ENCODE peak calls at places on chromosomes 4 and X, in seven cellular contexts. One of them, this sample, is unnamed.

GRCh38 chrX:39629001-39629400 is 468.8 kb downstream of the BCOR start:
- DNase-seq in neural progenitor cell: no peak
- DNase-seq in SK-N-SH: no peak
- DNase-seq in MM.1S: no peak
- DNase-seq in PC-3: no peak
- DNase-seq in GM23338: no peak
- DNase-seq in GM23248: no peak
- DNase-seq in this sample: no peak

GRCh38 chr4:56134272-56134671 is 185.5 kb downstream of the CEP135 start:
- DNase-seq in SK-N-SH: no peak
- DNase-seq in neural progenitor cell: peak; percentile 26
- DNase-seq in GM23338: peak; percentile 53
- DNase-seq in MM.1S: no peak
- DNase-seq in GM23248: peak; percentile 51
- DNase-seq in PC-3: no peak
- DNase-seq in this sample: no peak

GRCh38 chr4:6582889-6583504 is 8.0 kb downstream of the MAN2B2 start:
- DNase-seq in neural progenitor cell: no peak
- DNase-seq in SK-N-SH: peak; percentile 62
- DNase-seq in GM23248: peak; percentile 48
- DNase-seq in PC-3: peak; percentile 35
- DNase-seq in MM.1S: peak; percentile 24
- DNase-seq in GM23338: peak; percentile 48
- DNase-seq in this sample: peak; percentile 57

GRCh38 chr4:52957220-52957686 is 95.1 kb downstream of the RASL11B start:
- DNase-seq in MM.1S: no peak
- DNase-seq in neural progenitor cell: peak; percentile 66
- DNase-seq in GM23338: no peak
- DNase-seq in GM23248: peak; percentile 23
- DNase-seq in SK-N-SH: peak; percentile 40
- DNase-seq in PC-3: no peak
- DNase-seq in this sample: no peak

GRCh38 chrX:46381630-46382029 is 163.6 kb downstream of the ZNF674 start:
- DNase-seq in MM.1S: peak; percentile 62
- DNase-seq in GM23248: peak; percentile 35
- DNase-seq in GM23338: peak; percentile 62
- DNase-seq in neural progenitor cell: peak; percentile 47
- DNase-seq in PC-3: peak; percentile 46
- DNase-seq in SK-N-SH: no peak
- DNase-seq in this sample: peak; percentile 47

GRCh38 chr4:87975466-87975865 is at the start of gene SPP1:
- DNase-seq in SK-N-SH: peak; percentile 43
- DNase-seq in PC-3: no peak
- DNase-seq in MM.1S: peak; percentile 60
- DNase-seq in GM23248: peak; percentile 35
- DNase-seq in GM23338: peak; percentile 87
- DNase-seq in neural progenitor cell: peak; percentile 74
- DNase-seq in this sample: peak; percentile 47

GRCh38 chr4:175271010-175271630 is 353.0 kb downstream of the ADAM29 start:
- DNase-seq in MM.1S: peak; percentile 64
- DNase-seq in SK-N-SH: no peak
- DNase-seq in GM23338: no peak
- DNase-seq in GM23248: no peak
- DNase-seq in PC-3: peak; percentile 24
- DNase-seq in neural progenitor cell: no peak
- DNase-seq in this sample: peak; percentile 8

GRCh38 chr4:152309418-152309817 is 226.5 kb downstream of the FBXW7 start:
- DNase-seq in GM23248: no peak
- DNase-seq in GM23338: no peak
- DNase-seq in SK-N-SH: peak; percentile 57
- DNase-seq in PC-3: peak; percentile 26
- DNase-seq in MM.1S: no peak
- DNase-seq in neural progenitor cell: no peak
- DNase-seq in this sample: no peak

GRCh38 chr4:156971623-156972369 is at the start of gene PDGFC:
- DNase-seq in GM23248: peak; percentile 79
- DNase-seq in neural progenitor cell: peak; percentile 92
- DNase-seq in SK-N-SH: peak; percentile 80
- DNase-seq in GM23338: peak; percentile 85
- DNase-seq in MM.1S: peak; percentile 66
- DNase-seq in PC-3: peak; percentile 68
- DNase-seq in this sample: no peak

GRCh38 chrX:111041018-111041462 is 55.0 kb upstream of the PAK3 start:
- DNase-seq in GM23248: peak; percentile 43
- DNase-seq in GM23338: peak; percentile 5
- DNase-seq in SK-N-SH: no peak
- DNase-seq in PC-3: peak; percentile 92
- DNase-seq in neural progenitor cell: peak; percentile 9
- DNase-seq in MM.1S: no peak
- DNase-seq in this sample: no peak

GRCh38 chr4:7327341-7327885 is 107.3 kb downstream of the PSAPL1 start:
- DNase-seq in SK-N-SH: no peak
- DNase-seq in PC-3: no peak
- DNase-seq in GM23338: no peak
- DNase-seq in MM.1S: no peak
- DNase-seq in GM23248: no peak
- DNase-seq in neural progenitor cell: no peak
- DNase-seq in this sample: no peak

GRCh38 chrX:30283456-30284200 is 25.6 kb downstream of the NR0B1 start:
- DNase-seq in SK-N-SH: no peak
- DNase-seq in GM23248: peak; percentile 85
- DNase-seq in PC-3: peak; percentile 91
- DNase-seq in MM.1S: no peak
- DNase-seq in GM23338: peak; percentile 8
- DNase-seq in neural progenitor cell: no peak
- DNase-seq in this sample: no peak

GRCh38 chr4:145805490-145805889 is 125.5 kb downstream of the C4orf51 start:
- DNase-seq in GM23338: peak; percentile 79
- DNase-seq in neural progenitor cell: no peak
- DNase-seq in GM23248: no peak
- DNase-seq in MM.1S: no peak
- DNase-seq in PC-3: no peak
- DNase-seq in SK-N-SH: no peak
- DNase-seq in this sample: no peak

GRCh38 chrX:154398668-154399526 is 720 bp downstream of the RPL10 start:
- DNase-seq in MM.1S: peak; percentile 81
- DNase-seq in PC-3: peak; percentile 72
- DNase-seq in neural progenitor cell: peak; percentile 82
- DNase-seq in GM23248: peak; percentile 80
- DNase-seq in GM23338: peak; percentile 61
- DNase-seq in SK-N-SH: peak; percentile 62
- DNase-seq in this sample: peak; percentile 88

GRCh38 chr4:16686195-16686594 is 212.2 kb downstream of the LDB2 start:
- DNase-seq in PC-3: peak; percentile 42
- DNase-seq in GM23248: peak; percentile 94
- DNase-seq in neural progenitor cell: no peak
- DNase-seq in MM.1S: no peak
- DNase-seq in GM23338: no peak
- DNase-seq in SK-N-SH: no peak
- DNase-seq in this sample: no peak

GRCh38 chr4:150389896-150390530 is 191.9 kb upstream of the MAB21L2 start:
- DNase-seq in MM.1S: no peak
- DNase-seq in SK-N-SH: no peak
- DNase-seq in GM23338: no peak
- DNase-seq in PC-3: no peak
- DNase-seq in neural progenitor cell: no peak
- DNase-seq in GM23248: no peak
- DNase-seq in this sample: no peak

GRCh38 chr4:1896658-1896991 is 25.4 kb downstream of the NSD2 start:
- DNase-seq in MM.1S: no peak
- DNase-seq in GM23248: no peak
- DNase-seq in SK-N-SH: no peak
- DNase-seq in GM23338: no peak
- DNase-seq in neural progenitor cell: no peak
- DNase-seq in PC-3: no peak
- DNase-seq in this sample: no peak

GRCh38 chr4:1898681-1899080 is 27.5 kb downstream of the NSD2 start:
- DNase-seq in SK-N-SH: no peak
- DNase-seq in GM23338: no peak
- DNase-seq in neural progenitor cell: peak; percentile 8
- DNase-seq in MM.1S: no peak
- DNase-seq in GM23248: no peak
- DNase-seq in PC-3: no peak
- DNase-seq in this sample: peak; percentile 28

GRCh38 chr4:1899149-1900086 is 28.2 kb downstream of the NSD2 start:
- DNase-seq in GM23248: peak; percentile 90
- DNase-seq in PC-3: peak; percentile 59
- DNase-seq in MM.1S: peak; percentile 81
- DNase-seq in neural progenitor cell: peak; percentile 88
- DNase-seq in GM23338: peak; percentile 93
- DNase-seq in SK-N-SH: peak; percentile 86
- DNase-seq in this sample: peak; percentile 83

GRCh38 chr4:1895971-1896657 is 24.9 kb downstream of the NSD2 start:
- DNase-seq in PC-3: no peak
- DNase-seq in SK-N-SH: no peak
- DNase-seq in GM23248: no peak
- DNase-seq in neural progenitor cell: no peak
- DNase-seq in GM23338: no peak
- DNase-seq in MM.1S: no peak
- DNase-seq in this sample: no peak

DNA sequence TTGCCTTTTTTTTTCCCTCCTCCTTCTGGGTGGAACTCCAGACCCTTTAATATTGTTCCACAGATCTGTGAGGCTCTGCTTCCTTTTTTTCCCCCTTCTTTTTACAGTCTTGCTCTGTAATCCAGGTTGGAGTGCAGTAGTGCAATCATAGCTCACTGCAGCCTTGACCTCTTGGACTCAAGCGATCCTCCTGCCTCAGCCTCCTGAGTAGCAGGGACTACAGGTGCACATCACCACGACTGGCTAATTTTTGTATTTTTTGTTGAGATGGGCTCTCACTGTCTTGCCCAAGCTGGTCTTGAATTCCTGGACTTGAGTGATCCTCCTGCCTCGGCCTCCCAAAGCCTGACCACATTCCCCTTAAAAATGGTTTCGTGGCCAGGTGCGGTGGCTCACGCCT is 26.8 kb downstream of the NSD2 start:
- DNase-seq in neural progenitor cell: no peak
- DNase-seq in PC-3: no peak
- DNase-seq in SK-N-SH: no peak
- DNase-seq in GM23248: no peak
- DNase-seq in GM23338: no peak
- DNase-seq in MM.1S: no peak
- DNase-seq in this sample: no peak
- H4K20me1 ChIP-seq in neural progenitor cell: peaks cover 100% of the 10 kb centered on the region
- H4K20me1 ChIP-seq in PC-3: peaks cover 23% of the 10 kb centered on the region
- H4K20me1 ChIP-seq in SK-N-SH: peaks cover 87% of the 10 kb centered on the region
- H4K20me1 ChIP-seq in GM23248: peaks cover 5% of the 10 kb centered on the region
- H4K20me1 ChIP-seq in GM23338: peaks cover 74% of the 10 kb centered on the region
- H4K20me1 ChIP-seq in MM.1S: peaks cover 53% of the 10 kb centered on the region
- H4K20me1 ChIP-seq in this sample: peaks cover 31% of the 10 kb centered on the region

GRCh38 chr4:140483445-140483844 is 14.6 kb downstream of the MGAT4D start:
- DNase-seq in MM.1S: no peak
- DNase-seq in PC-3: no peak
- DNase-seq in GM23248: no peak
- DNase-seq in SK-N-SH: no peak
- DNase-seq in neural progenitor cell: no peak
- DNase-seq in GM23338: no peak
- DNase-seq in this sample: no peak

GRCh38 chr4:140485939-140486338 is 12.2 kb downstream of the MGAT4D start:
- DNase-seq in neural progenitor cell: no peak
- DNase-seq in MM.1S: no peak
- DNase-seq in GM23338: no peak
- DNase-seq in SK-N-SH: no peak
- DNase-seq in GM23248: no peak
- DNase-seq in PC-3: no peak
- DNase-seq in this sample: no peak
- TF ChIP-seq EZH2phosphoT487 in neural progenitor cell: no peak
- TF ChIP-seq EZH2phosphoT487 in MM.1S: no peak
- TF ChIP-seq EZH2phosphoT487 in GM23338: no peak
- TF ChIP-seq EZH2phosphoT487 in SK-N-SH: no peak
- TF ChIP-seq EZH2phosphoT487 in GM23248: no peak
- TF ChIP-seq EZH2phosphoT487 in PC-3: no peak
- TF ChIP-seq EZH2phosphoT487 in this sample: no peak

DNA sequence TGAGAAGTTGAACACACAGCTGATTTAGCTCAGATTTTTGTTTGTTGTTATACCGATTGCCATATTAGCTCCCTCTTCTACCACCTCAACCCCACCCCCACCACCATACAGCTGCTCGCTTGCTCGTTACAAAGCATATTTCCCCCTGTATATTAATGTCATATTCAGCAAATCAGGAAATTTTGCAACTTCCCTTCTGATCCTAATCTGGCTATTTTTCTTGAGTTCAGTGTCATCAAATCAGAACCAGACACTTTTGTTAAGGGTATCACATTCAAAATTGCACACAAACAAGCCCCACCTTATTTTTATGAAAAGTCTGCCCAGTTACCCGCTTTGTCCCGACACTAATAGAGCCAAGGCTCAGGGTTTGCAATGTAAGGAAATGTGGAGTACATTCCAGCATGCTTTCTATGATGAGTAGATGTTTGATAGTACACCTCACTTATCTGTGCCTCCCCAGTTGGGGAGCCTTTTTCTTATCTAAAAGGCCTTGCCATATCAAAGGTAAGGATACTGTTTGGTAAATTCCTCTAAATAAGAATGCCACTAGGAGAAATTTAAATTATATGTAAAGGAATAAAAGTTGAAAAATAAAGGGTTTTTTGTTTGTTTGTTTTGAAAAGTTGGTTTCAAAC is 212.2 kb downstream of the CBR4 start:
- DNase-seq in GM23338: no peak
- DNase-seq in neural progenitor cell: no peak
- DNase-seq in PC-3: no peak
- DNase-seq in MM.1S: no peak
- DNase-seq in GM23248: no peak
- DNase-seq in SK-N-SH: no peak
- DNase-seq in this sample: no peak
- H3K4me1 ChIP-seq in GM23338: no peaks in the 10 kb centered on the region
- H3K4me1 ChIP-seq in neural progenitor cell: no peaks in the 10 kb centered on the region
- H3K4me1 ChIP-seq in PC-3: peaks cover 28% of the 10 kb centered on the region
- H3K4me1 ChIP-seq in MM.1S: no peaks in the 10 kb centered on the region
- H3K4me1 ChIP-seq in GM23248: peaks cover 21% of the 10 kb centered on the region
- H3K4me1 ChIP-seq in SK-N-SH: peaks cover 25% of the 10 kb centered on the region
- H3K4me1 ChIP-seq in this sample: no peaks in the 10 kb centered on the region

GRCh38 chr4:15253346-15253745 is 174.5 kb upstream of the C1QTNF7 start:
- DNase-seq in neural progenitor cell: no peak
- DNase-seq in SK-N-SH: no peak
- DNase-seq in GM23338: no peak
- DNase-seq in PC-3: no peak
- DNase-seq in MM.1S: peak; percentile 74
- DNase-seq in GM23248: no peak
- DNase-seq in this sample: no peak
- H4K20me1 ChIP-seq in neural progenitor cell: no peaks in the 10 kb centered on the region
- H4K20me1 ChIP-seq in SK-N-SH: no peaks in the 10 kb centered on the region
- H4K20me1 ChIP-seq in GM23338: no peaks in the 10 kb centered on the region
- H4K20me1 ChIP-seq in PC-3: no peaks in the 10 kb centered on the region
- H4K20me1 ChIP-seq in MM.1S: no peaks in the 10 kb centered on the region
- H4K20me1 ChIP-seq in GM23248: no peaks in the 10 kb centered on the region
- H4K20me1 ChIP-seq in this sample: no peaks in the 10 kb centered on the region

GRCh38 chr4:110637408-110638131 is 14.7 kb upstream of the PITX2 start:
- DNase-seq in neural progenitor cell: peak; percentile 68
- DNase-seq in SK-N-SH: no peak
- DNase-seq in PC-3: no peak
- DNase-seq in MM.1S: no peak
- DNase-seq in GM23338: peak; percentile 75
- DNase-seq in GM23248: peak; percentile 27
- DNase-seq in this sample: no peak
- TF ChIP-seq EZH2phosphoT487 in neural progenitor cell: no peak
- TF ChIP-seq EZH2phosphoT487 in SK-N-SH: no peak
- TF ChIP-seq EZH2phosphoT487 in PC-3: no peak
- TF ChIP-seq EZH2phosphoT487 in MM.1S: no peak
- TF ChIP-seq EZH2phosphoT487 in GM23338: no peak
- TF ChIP-seq EZH2phosphoT487 in GM23248: no peak
- TF ChIP-seq EZH2phosphoT487 in this sample: no peak

This sample was measured in OCI-LY7.